ENCODE peak calls at places on chromosomes 16 and 17, in eight cellular contexts. I is A549; Q is CD4-positive, alpha-beta memory T cell; S is heart right ventricle; T is lung; M is mucosa of descending colon; L is heart left ventricle; Z is SK-N-SH. F is an unnamed sample.

GRCh38 chr17:66541461-66542182 is 239.2 kb downstream of the PRKCA start:
- DNase-seq in T (no peak), I (no peak), M (no peak), L (no peak), Q (no peak), Z (peak; percentile 36), S (peak; percentile 26), F (no peak)

GRCh38 chr16:76653390-76654026 is 376.3 kb downstream of the CNTNAP4 start:
- DNase-seq in Z (peak; percentile 39), M (no peak), L (no peak), S (no peak), T (no peak), I (peak; percentile 66), Q (no peak), F (no peak)

GRCh38 chr16:53771655-53772497 is 67.9 kb downstream of the FTO start:
- DNase-seq in T (no peak), I (no peak), S (no peak), M (no peak), L (no peak), Z (no peak), Q (no peak), F (no peak)

GRCh38 chr17:27741361-27741861 is 58.9 kb downstream of the NOS2 start:
- DNase-seq in S (no peak), I (no peak), Q (no peak), T (no peak), Z (no peak), M (no peak), L (no peak), F (peak; percentile 10)

GRCh38 chr17:43533699-43534098 is 12.4 kb downstream of the ETV4 start:
- DNase-seq in I (no peak), Z (no peak), Q (no peak), S (no peak), L (no peak), M (no peak), T (no peak), F (no peak)

GRCh38 chr17:38509008-38509771 is 80.9 kb downstream of the ARHGAP23 start:
- DNase-seq in I (peak; percentile 86), Q (peak; percentile 58), M (peak; percentile 74), L (peak; percentile 78), T (peak; percentile 56), S (peak; percentile 72), Z (peak; percentile 98), F (peak; percentile 77)

GRCh38 chr17:72705905-72706395 is 386.5 kb downstream of the SLC39A11 start:
- DNase-seq in Z (no peak), S (no peak), I (no peak), L (no peak), Q (no peak), T (no peak), M (no peak), F (no peak)

GRCh38 chr16:22008215-22009142 is 568 bp downstream of the MOSMO start:
- DNase-seq in Z (peak; percentile 65), I (peak; percentile 16), S (no peak), M (peak; percentile 63), Q (no peak), L (peak; percentile 44), T (no peak), F (peak; percentile 14)

GRCh38 chr17:6546069-6546718 is 10.2 kb downstream of the PITPNM3 start:
- DNase-seq in T (no peak), I (no peak), S (no peak), Q (no peak), Z (no peak), L (no peak), M (no peak), F (no peak)

GRCh38 chr16:27745348-27745747 is 195.4 kb downstream of the KATNIP start:
- DNase-seq in Z (no peak), T (no peak), M (no peak), S (no peak), Q (no peak), I (peak; percentile 25), L (no peak), F (no peak)

GRCh38 chr16:69329369-69330285 is 761 bp downstream of the PDF start:
- DNase-seq in Q (no peak), T (no peak), S (no peak), M (peak; percentile 73), L (peak; percentile 36), Z (peak; percentile 72), I (no peak), F (peak; percentile 56)

GRCh38 chr17:66915792-66916191 is 48.7 kb upstream of the CACNG4 start:
- DNase-seq in I (no peak), T (no peak), S (no peak), Z (no peak), Q (no peak), L (no peak), M (no peak), F (no peak)

GRCh38 chr17:80762076-80762475 is 217.4 kb downstream of the RPTOR start:
- DNase-seq in Z (no peak), S (no peak), L (no peak), Q (no peak), I (no peak), M (no peak), T (no peak), F (no peak)

GRCh38 chr17:72724375-72724774 is 368.1 kb downstream of the SLC39A11 start:
- DNase-seq in L (no peak), Q (no peak), Z (no peak), I (no peak), M (no peak), S (no peak), T (no peak), F (no peak)

GRCh38 chr17:8253801-8254200 is 4.7 kb downstream of the PFAS start:
- DNase-seq in T (no peak), I (peak; percentile 62), L (no peak), Z (no peak), Q (no peak), S (peak; percentile 29), M (peak; percentile 53), F (peak; percentile 40)

GRCh38 chr17:14793237-14793636 is 471.9 kb downstream of the PMP22 start:
- DNase-seq in T (no peak), S (no peak), M (no peak), Z (no peak), Q (no peak), L (no peak), I (no peak), F (no peak)

GRCh38 chr17:35011671-35012216 is 31.4 kb downstream of the LIG3 start:
- DNase-seq in I (no peak), S (no peak), M (no peak), T (no peak), L (no peak), Q (no peak), Z (no peak), F (no peak)

GRCh38 chr17:50425682-50426471 is at the start of gene ACSF2:
- DNase-seq in L (peak; percentile 81), I (peak; percentile 50), M (peak; percentile 92), S (peak; percentile 67), Z (peak; percentile 94), Q (peak; percentile 63), T (peak; percentile 76), F (peak; percentile 83)

DNA sequence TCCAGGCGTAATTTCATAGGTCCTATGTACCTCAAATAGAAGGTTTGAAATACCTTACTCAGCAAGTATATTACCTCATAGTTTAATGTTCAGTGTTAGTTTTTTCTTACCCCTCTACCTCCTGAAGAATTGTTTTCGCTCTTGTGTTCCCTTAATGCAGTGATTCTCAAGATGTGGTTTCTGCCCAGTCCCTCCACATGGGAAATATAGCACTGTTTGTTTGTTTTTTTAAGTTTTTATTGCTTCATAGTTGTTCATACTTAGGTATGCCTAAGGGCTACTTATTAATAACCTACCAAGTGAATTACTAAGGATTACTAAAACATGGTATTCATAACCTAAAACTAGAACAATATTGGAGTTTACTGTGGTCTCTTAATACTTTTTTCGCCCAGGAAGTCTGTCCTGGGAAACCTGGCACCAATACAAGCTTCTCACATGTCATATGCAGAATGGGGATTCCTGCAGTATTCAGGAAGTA is 5.0 kb downstream of the RSPRY1 start:
- DNase-seq in M (no peak), S (no peak), L (no peak), I (no peak), Z (no peak), T (no peak), Q (no peak), F (no peak)
- H3K4me1 ChIP-seq in M (peaks cover 12% of the 10 kb centered on the region), S (no peaks in the 10 kb centered on the region), L (peaks cover 39% of the 10 kb centered on the region), I (peaks cover 68% of the 10 kb centered on the region), Z (peaks cover 36% of the 10 kb centered on the region), T (peaks cover 12% of the 10 kb centered on the region), Q (peaks cover 23% of the 10 kb centered on the region), F (peaks cover 48% of the 10 kb centered on the region)

GRCh38 chr16:85991856-85992255 is 92.9 kb downstream of the IRF8 start:
- DNase-seq in S (no peak), L (no peak), Q (no peak), I (no peak), M (no peak), Z (no peak), T (no peak), F (no peak)
- H3K4me1 ChIP-seq in S (no peaks in the 10 kb centered on the region), L (peaks cover 4% of the 10 kb centered on the region), Q (peaks cover 12% of the 10 kb centered on the region), I (no peaks in the 10 kb centered on the region), M (peaks cover 7% of the 10 kb centered on the region), Z (no peaks in the 10 kb centered on the region), T (no peaks in the 10 kb centered on the region), F (peaks cover 13% of the 10 kb centered on the region)

GRCh38 chr17:74957935-74958549 is 14.5 kb downstream of the HID1 start:
- DNase-seq in S (peak; percentile 76), Z (peak; percentile 96), M (peak; percentile 85), T (peak; percentile 73), L (peak; percentile 68), I (peak; percentile 63), Q (peak; percentile 76), F (peak; percentile 69)

GRCh38 chr17:74954665-74955421 is 17.7 kb downstream of the HID1 start:
- DNase-seq in T (no peak), I (no peak), Z (peak; percentile 87), M (no peak), S (no peak), Q (no peak), L (no peak), F (no peak)

GRCh38 chr17:74954115-74954514 is 18.4 kb downstream of the OTOP3 start:
- DNase-seq in L (no peak), I (no peak), Z (no peak), S (no peak), M (no peak), Q (no peak), T (no peak), F (no peak)

GRCh38 chr17:74953129-74953687 is 17.5 kb downstream of the OTOP3 start:
- DNase-seq in L (no peak), Q (no peak), I (no peak), T (no peak), M (peak; percentile 58), S (no peak), Z (no peak), F (no peak)

GRCh38 chr17:74956093-74956492 is 16.5 kb downstream of the HID1 start:
- DNase-seq in Q (no peak), T (no peak), M (no peak), S (no peak), L (no peak), I (no peak), Z (no peak), F (no peak)
- H3K4me1 ChIP-seq in Q (no peaks in the 10 kb centered on the region), T (no peaks in the 10 kb centered on the region), M (peaks cover 9% of the 10 kb centered on the region), S (no peaks in the 10 kb centered on the region), L (no peaks in the 10 kb centered on the region), I (peaks cover 24% of the 10 kb centered on the region), Z (no peaks in the 10 kb centered on the region), F (no peaks in the 10 kb centered on the region)

DNA sequence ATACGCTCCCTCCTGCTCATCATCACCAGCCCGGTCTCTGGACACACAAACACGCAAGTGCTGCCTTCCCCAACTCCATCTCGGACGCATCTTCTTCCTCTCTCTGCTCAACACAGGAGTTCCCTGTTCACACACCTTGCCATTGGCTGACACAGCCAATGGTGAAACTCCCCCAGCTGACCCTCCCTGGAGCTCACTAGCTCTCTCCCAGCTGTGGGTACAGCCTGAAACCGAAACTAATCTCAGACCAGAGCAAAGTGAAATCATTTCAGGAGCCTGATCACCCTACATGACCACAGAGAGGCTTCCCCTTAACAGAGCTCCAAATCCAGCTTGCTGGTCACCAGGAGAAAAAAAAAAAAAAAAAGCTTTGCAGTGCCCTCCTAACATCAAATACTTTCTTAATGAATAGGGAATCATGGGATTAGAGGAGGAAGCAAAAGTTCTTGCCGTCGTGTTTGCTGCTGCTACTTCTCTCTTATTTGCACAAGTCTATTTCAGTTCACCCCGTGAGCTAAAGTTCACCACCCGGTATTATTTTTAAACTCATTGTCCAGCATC is 8.3 kb downstream of the CUEDC1 start:
- DNase-seq in L (peak; percentile 53), I (peak; percentile 66), M (peak; percentile 65), Z (no peak), T (peak; percentile 57), S (peak; percentile 57), Q (peak; percentile 22), F (peak; percentile 60)
- H3K4me1 ChIP-seq in L (peaks cover 93% of the 10 kb centered on the region), I (peaks cover 91% of the 10 kb centered on the region), M (peaks cover 25% of the 10 kb centered on the region), Z (peaks cover 70% of the 10 kb centered on the region), T (peaks cover 52% of the 10 kb centered on the region), S (peaks cover 40% of the 10 kb centered on the region), Q (peaks cover 18% of the 10 kb centered on the region), F (peaks cover 64% of the 10 kb centered on the region)

F was measured in thyroid gland.